ENCODE peak calls at places on chromosomes 12 and 14, in ten cellular contexts. H is BE2C; R is effector memory CD8-positive, alpha-beta T cell; F is progenitor cell of endocrine pancreas; Y is activated T-cell treated with anti-CD3 and anti-CD28 coated beads for 1 hour; K is CD4-positive, CD25-positive, alpha-beta regulatory T cell; Z is iPS-NIHi11; I is LHCN-M2; O is ecto neural progenitor cell; M is epithelial cell of prostate. D is an unnamed sample.

GRCh38 chr14:42192659-42193425 is 586.2 kb downstream of the LRFN5 start:
- DNase-seq in H (no peak), R (no peak), F (no peak), Y (no peak), K (no peak), Z (no peak), I (peak; percentile 94), O (no peak), M (peak; percentile 65), D (no peak)

GRCh38 chr12:87848248-87848868 is 180.8 kb downstream of the C12orf50 start:
- DNase-seq in H (peak; percentile 31), R (no peak), F (no peak), Y (no peak), K (peak; percentile 12), Z (peak; percentile 45), I (peak; percentile 61), O (no peak), M (peak; percentile 6), D (peak; percentile 9)

GRCh38 chr12:22656835-22657234 is 31.9 kb downstream of the ETNK1 start:
- DNase-seq in H (no peak), R (no peak), F (no peak), Y (no peak), K (no peak), Z (no peak), I (peak; percentile 45), O (no peak), M (peak; percentile 18), D (no peak)

GRCh38 chr12:111557271-111558106 is 41.6 kb downstream of the ATXN2 start:
- DNase-seq in H (no peak), R (no peak), F (no peak), Y (no peak), K (no peak), Z (no peak), I (no peak), O (no peak), M (no peak), D (no peak)

GRCh38 chr12:24478254-24478653 is 470.6 kb downstream of the BCAT1 start:
- DNase-seq in H (no peak), R (no peak), F (no peak), Y (no peak), K (no peak), Z (no peak), I (no peak), O (no peak), M (no peak), D (no peak)

GRCh38 chr12:101713930-101714329 is 16.5 kb downstream of the CHPT1 start:
- DNase-seq in H (no peak), R (no peak), F (no peak), Y (no peak), K (no peak), Z (no peak), I (no peak), O (no peak), M (no peak), D (no peak)

GRCh38 chr12:15546102-15546701 is 223.9 kb downstream of the PTPRO start:
- DNase-seq in H (no peak), R (no peak), F (no peak), Y (no peak), K (peak; percentile 76), Z (no peak), I (no peak), O (no peak), M (no peak), D (peak; percentile 74)

GRCh38 chr12:106179086-106179485 is 40.3 kb upstream of the NUAK1 start:
- DNase-seq in H (no peak), R (no peak), F (no peak), Y (no peak), K (no peak), Z (no peak), I (peak; percentile 46), O (peak; percentile 64), M (no peak), D (no peak)

GRCh38 chr12:112419269-112420133 is 754 bp downstream of the PTPN11 start:
- DNase-seq in H (peak; percentile 53), R (no peak), F (no peak), Y (peak; percentile 32), K (no peak), Z (peak; percentile 85), I (peak; percentile 72), O (no peak), M (peak; percentile 24), D (no peak)

GRCh38 chr12:3752741-3753486 is at the start of gene CRACR2A:
- DNase-seq in H (peak; percentile 84), R (peak; percentile 85), F (peak; percentile 87), Y (peak; percentile 72), K (peak; percentile 83), Z (peak; percentile 96), I (peak; percentile 52), O (peak; percentile 92), M (no peak), D (peak; percentile 83)

GRCh38 chr12:90543393-90543792 is 411.6 kb downstream of the CCER1 start:
- DNase-seq in H (no peak), R (no peak), F (no peak), Y (no peak), K (no peak), Z (no peak), I (peak; percentile 50), O (no peak), M (no peak), D (no peak)

GRCh38 chr12:51000245-51000644 is 25.9 kb downstream of the SLC11A2 start:
- DNase-seq in H (no peak), R (no peak), F (no peak), Y (no peak), K (no peak), Z (no peak), I (peak; percentile 63), O (no peak), M (no peak), D (no peak)

GRCh38 chr12:47941475-47942326 is 21.7 kb upstream of the TMEM106C start:
- DNase-seq in H (no peak), R (no peak), F (no peak), Y (no peak), K (no peak), Z (peak; percentile 31), I (no peak), O (no peak), M (no peak), D (no peak)

GRCh38 chr14:68955164-68955921 is 23.8 kb downstream of the ACTN1 start:
- DNase-seq in H (no peak), R (no peak), F (no peak), Y (no peak), K (no peak), Z (no peak), I (no peak), O (no peak), M (no peak), D (no peak)

GRCh38 chr12:65500121-65500846 is 221.8 kb downstream of the MSRB3 start:
- DNase-seq in H (no peak), R (no peak), F (no peak), Y (no peak), K (no peak), Z (no peak), I (peak; percentile 44), O (peak; percentile 31), M (no peak), D (no peak)

GRCh38 chr12:52580496-52580895 is 6.9 kb upstream of the KRT74 start:
- DNase-seq in H (no peak), R (no peak), F (no peak), Y (no peak), K (no peak), Z (no peak), I (no peak), O (no peak), M (peak; percentile 36), D (no peak)

GRCh38 chr12:17264603-17265002 is 658.6 kb upstream of the LMO3 start:
- DNase-seq in H (no peak), R (no peak), F (no peak), Y (no peak), K (no peak), Z (no peak), I (no peak), O (no peak), M (no peak), D (no peak)

GRCh38 chr12:94287245-94287628 is 138.9 kb downstream of the PLXNC1 start:
- DNase-seq in H (no peak), R (no peak), F (no peak), Y (no peak), K (no peak), Z (no peak), I (no peak), O (peak; percentile 47), M (no peak), D (no peak)

GRCh38 chr14:39426605-39427004 is 5.6 kb downstream of the FBXO33 start:
- DNase-seq in H (no peak), R (no peak), F (no peak), Y (no peak), K (no peak), Z (no peak), I (peak; percentile 69), O (no peak), M (no peak), D (peak; percentile 2)

GRCh38 chr14:77918448-77918847 is 118.5 kb downstream of the ADCK1 start:
- DNase-seq in H (no peak), R (no peak), F (no peak), Y (no peak), K (no peak), Z (no peak), I (no peak), O (no peak), M (no peak), D (no peak)

GRCh38 chr12:75509621-75510020 is 1.8 kb downstream of the KRR1 start:
- DNase-seq in H (no peak), R (no peak), F (no peak), Y (no peak), K (no peak), Z (no peak), I (no peak), O (no peak), M (peak; percentile 10), D (no peak)

GRCh38 chr14:104882325-104882973 is 17.4 kb downstream of the CEP170B start:
- DNase-seq in H (peak; percentile 72), R (no peak), F (no peak), Y (no peak), K (no peak), Z (peak; percentile 94), I (no peak), O (no peak), M (peak; percentile 60), D (no peak)

GRCh38 chr12:79674629-79675028 is 16.1 kb downstream of the PAWR start:
- DNase-seq in H (no peak), R (no peak), F (no peak), Y (no peak), K (no peak), Z (no peak), I (peak; percentile 73), O (no peak), M (no peak), D (no peak)

GRCh38 chr12:23204933-23205778 is 580.2 kb downstream of the ETNK1 start:
- DNase-seq in H (peak; percentile 11), R (no peak), F (no peak), Y (no peak), K (peak; percentile 29), Z (peak; percentile 72), I (peak; percentile 55), O (no peak), M (no peak), D (peak; percentile 21)

GRCh38 chr12:52080403-52081201 is 1.1 kb downstream of the SMIM41 start:
- DNase-seq in H (no peak), R (no peak), F (no peak), Y (no peak), K (no peak), Z (no peak), I (no peak), O (peak; percentile 54), M (no peak), D (no peak)

GRCh38 chr14:104977681-104978647 is at the start of gene AHNAK2:
- DNase-seq in H (peak; percentile 96), R (no peak), F (peak; percentile 73), Y (no peak), K (peak; percentile 29), Z (peak; percentile 97), I (peak; percentile 62), O (peak; percentile 92), M (no peak), D (peak; percentile 29)

GRCh38 chr14:82999802-83000201 is 1466.1 kb upstream of the SEL1L start:
- DNase-seq in H (no peak), R (no peak), F (no peak), Y (no peak), K (no peak), Z (no peak), I (peak; percentile 0), O (no peak), M (no peak), D (no peak)

GRCh38 chr12:71439613-71440392 is at the start of gene LGR5:
- DNase-seq in H (peak; percentile 93), R (no peak), F (peak; percentile 39), Y (no peak), K (no peak), Z (peak; percentile 68), I (peak; percentile 21), O (peak; percentile 91), M (no peak), D (no peak)